ENCODE peak calls at places on chromosomes 13 and 19, in four cellular contexts. R, S, O and H are unnamed samples.

GRCh38 chr13:30872195-30872594 is 33.9 kb upstream of the MEDAG start:
- DNase-seq in R (no peak), S (no peak), O (no peak), H (no peak)

GRCh38 chr13:92566767-92567166 is 659.8 kb upstream of the GPC6 start:
- DNase-seq in R (no peak), S (no peak), O (no peak), H (no peak)

GRCh38 chr13:105573134-105573533 is 962.3 kb downstream of the EFNB2 start:
- DNase-seq in R (no peak), S (no peak), O (no peak), H (no peak)

GRCh38 chr13:47287291-47287751 is 390.5 kb upstream of the HTR2A start:
- DNase-seq in R (no peak), S (no peak), O (no peak), H (no peak)

GRCh38 chr13:25432686-25433085 is 60.9 kb downstream of the ATP8A2 start:
- DNase-seq in R (no peak), S (no peak), O (no peak), H (no peak)

GRCh38 chr13:112444001-112444311 is 67.8 kb downstream of the SPACA7 start:
- DNase-seq in R (peak; percentile 62), S (peak; percentile 62), O (no peak), H (peak; percentile 47)

GRCh38 chr19:31232871-31233270 is 116.4 kb downstream of the TSHZ3 start:
- DNase-seq in R (no peak), S (peak; percentile 88), O (no peak), H (no peak)

GRCh38 chr19:43799502-43800142 is 2.6 kb downstream of the LYPD5 start:
- DNase-seq in R (no peak), S (no peak), O (no peak), H (no peak)

GRCh38 chr13:52454459-52454824 is 836 bp upstream of the CKAP2 start:
- DNase-seq in R (peak; percentile 27), S (no peak), O (no peak), H (no peak)

GRCh38 chr19:6891761-6892385 is 4.5 kb downstream of the ADGRE1 start:
- DNase-seq in R (no peak), S (no peak), O (no peak), H (no peak)

GRCh38 chr19:18507021-18507726 is 14.7 kb downstream of the ELL start:
- DNase-seq in R (no peak), S (no peak), O (no peak), H (peak; percentile 43)

GRCh38 chr13:102598061-102598460 is 1.3 kb downstream of the TPP2 start:
- DNase-seq in R (no peak), S (no peak), O (no peak), H (no peak)

GRCh38 chr19:35715981-35716734 is 1.6 kb upstream of the KMT2B start:
- DNase-seq in R (peak; percentile 60), S (no peak), O (peak; percentile 70), H (peak; percentile 55)

GRCh38 chr19:29775575-29775900 is 36.3 kb upstream of the CCNE1 start:
- DNase-seq in R (no peak), S (no peak), O (no peak), H (no peak)

GRCh38 chr13:93079294-93079693 is 147.3 kb upstream of the GPC6 start:
- DNase-seq in R (no peak), S (peak; percentile 68), O (no peak), H (peak; percentile 9)

GRCh38 chr13:66553391-66553790 is 676.7 kb downstream of the PCDH9 start:
- DNase-seq in R (no peak), S (peak; percentile 15), O (no peak), H (no peak)

GRCh38 chr13:111900390-111901180 is 166.4 kb upstream of the SOX1 start:
- DNase-seq in R (peak; percentile 19), S (no peak), O (peak; percentile 38), H (peak; percentile 62)

GRCh38 chr19:2561895-2562294 is 86.0 kb downstream of the GADD45B start:
- DNase-seq in R (no peak), S (no peak), O (no peak), H (no peak)

GRCh38 chr19:44891016-44891882 is at the start of gene TOMM40:
- DNase-seq in R (no peak), S (no peak), O (no peak), H (peak; percentile 42)

GRCh38 chr13:46129124-46129523 is 24.3 kb upstream of the CPB2 start:
- DNase-seq in R (no peak), S (no peak), O (no peak), H (no peak)

GRCh38 chr19:45439569-45440258 is 16.0 kb upstream of the ERCC1 start:
- DNase-seq in R (peak; percentile 78), S (peak; percentile 82), O (peak; percentile 75), H (peak; percentile 84)

GRCh38 chr13:50006426-50007135 is 8.7 kb upstream of the KCNRG start:
- DNase-seq in R (no peak), S (peak; percentile 75), O (no peak), H (no peak)

GRCh38 chr13:30818323-30818960 is 83.1 kb downstream of the ALOX5AP start:
- DNase-seq in R (no peak), S (peak; percentile 97), O (no peak), H (no peak)

GRCh38 chr13:51585696-51586095 is 1.4 kb downstream of the WDFY2 start:
- DNase-seq in R (no peak), S (peak; percentile 25), O (no peak), H (no peak)

GRCh38 chr13:46079770-46080169 is 25.1 kb downstream of the CPB2 start:
- DNase-seq in R (no peak), S (no peak), O (no peak), H (no peak)

GRCh38 chr13:67148219-67148583 is 81.9 kb downstream of the PCDH9 start:
- DNase-seq in R (no peak), S (peak; percentile 52), O (no peak), H (no peak)

GRCh38 chr19:55319786-55320185 is 5.4 kb downstream of the TMEM150B start:
- DNase-seq in R (peak; percentile 11), S (peak; percentile 79), O (no peak), H (peak; percentile 43)
- H3K4me3 ChIP-seq in R (no peak overlapping the region), S (no peak overlapping the region), O (no peak overlapping the region), H (no peak overlapping the region)

GRCh38 chr19:50488795-50489194 is 12.1 kb upstream of the GARIN5A start:
- DNase-seq in R (no peak), S (no peak), O (no peak), H (no peak)
- H3K27me3 ChIP-seq in R (no peaks in the 10 kb centered on the region), S (no peaks in the 10 kb centered on the region), O (peaks cover 3% of the 10 kb centered on the region), H (peaks cover 46% of the 10 kb centered on the region)

GRCh38 chr13:73696713-73697112 is 437.5 kb downstream of the KLF12 start:
- DNase-seq in R (no peak), S (no peak), O (no peak), H (no peak)

GRCh38 chr13:73693215-73693614 is 441.0 kb downstream of the KLF12 start:
- DNase-seq in R (no peak), S (no peak), O (no peak), H (no peak)

GRCh38 chr13:73695325-73695724 is 438.9 kb downstream of the KLF12 start:
- DNase-seq in R (no peak), S (no peak), O (no peak), H (no peak)

GRCh38 chr13:73698859-73699258 is 435.3 kb downstream of the KLF12 start:
- DNase-seq in R (no peak), S (no peak), O (no peak), H (no peak)

GRCh38 chr13:73697166-73697565 is 437.0 kb downstream of the KLF12 start:
- DNase-seq in R (no peak), S (no peak), O (no peak), H (no peak)
- H3K36me3 ChIP-seq in R (no peaks in the 10 kb centered on the region), S (peaks cover 8% of the 10 kb centered on the region), O (no peaks in the 10 kb centered on the region), H (no peaks in the 10 kb centered on the region)

GRCh38 chr19:409515-410242 is 732 bp upstream of the C2CD4C start:
- DNase-seq in R (no peak), S (no peak), O (peak; percentile 43), H (no peak)
- H3K4me3 ChIP-seq in R (no peak overlapping the region), S (peak overlapping the region; percentile 81), O (peak overlapping the region; percentile 41), H (no peak overlapping the region)

GRCh38 chr13:110576736-110577476 is 15.4 kb upstream of the RAB20 start:
- DNase-seq in R (peak; percentile 48), S (no peak), O (no peak), H (peak; percentile 26)
- H3K27me3 ChIP-seq in R (no peaks in the 10 kb centered on the region), S (no peaks in the 10 kb centered on the region), O (no peaks in the 10 kb centered on the region), H (peaks cover 14% of the 10 kb centered on the region)

GRCh38 chr19:41308450-41309224 is 1.3 kb upstream of the CCDC97 start:
- DNase-seq in R (peak; percentile 94), S (peak; percentile 94), O (peak; percentile 97), H (peak; percentile 81)
- H3K36me3 ChIP-seq in R (peaks cover 42% of the 10 kb centered on the region), S (peaks cover 46% of the 10 kb centered on the region), O (peaks cover 24% of the 10 kb centered on the region), H (peaks cover 69% of the 10 kb centered on the region)

GRCh38 chr19:16142032-16142580 is 1.4 kb upstream of the HSH2D start:
- DNase-seq in R (no peak), S (no peak), O (no peak), H (no peak)

GRCh38 chr19:16148443-16149045 is 5.1 kb downstream of the HSH2D start:
- DNase-seq in R (no peak), S (no peak), O (no peak), H (no peak)

GRCh38 chr19:16144216-16144581 is 714 bp downstream of the HSH2D start:
- DNase-seq in R (no peak), S (no peak), O (no peak), H (no peak)

GRCh38 chr19:16143399-16144215 is at the start of gene HSH2D:
- DNase-seq in R (peak; percentile 79), S (no peak), O (peak; percentile 60), H (no peak)

GRCh38 chr19:16146112-16146511 is 2.6 kb downstream of the HSH2D start:
- DNase-seq in R (no peak), S (no peak), O (no peak), H (no peak)
- H3K4me3 ChIP-seq in R (no peak overlapping the region), S (no peak overlapping the region), O (no peak overlapping the region), H (no peak overlapping the region)

GRCh38 chr19:48498922-48499321 is 12.7 kb downstream of the LMTK3 start:
- DNase-seq in R (no peak), S (no peak), O (no peak), H (no peak)
- H3K27me3 ChIP-seq in R (no peaks in the 10 kb centered on the region), S (no peaks in the 10 kb centered on the region), O (peaks cover 21% of the 10 kb centered on the region), H (peaks cover 37% of the 10 kb centered on the region)

DNA sequence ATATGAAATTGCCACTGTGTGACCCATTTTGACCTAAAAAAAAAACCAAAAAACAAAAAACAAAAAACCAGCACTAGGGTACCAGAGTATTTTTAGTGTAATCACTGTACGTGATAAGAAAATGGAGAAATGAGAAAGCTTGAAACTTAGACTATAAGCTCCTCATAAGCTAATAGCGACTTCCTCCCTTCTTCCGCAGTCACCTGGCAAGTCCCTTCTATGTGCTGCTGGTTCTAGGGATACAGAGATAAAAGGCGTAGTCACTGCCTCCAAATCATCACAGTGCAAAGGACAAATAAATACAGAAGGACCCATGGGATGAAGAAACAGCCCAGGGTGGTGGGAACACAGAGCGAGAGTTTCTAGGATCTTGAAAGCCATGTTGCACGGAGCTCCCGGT is 190.3 kb downstream of the TM9SF2 start:
- DNase-seq in R (no peak), S (no peak), O (no peak), H (no peak)
- H3K36me3 ChIP-seq in R (no peaks in the 10 kb centered on the region), S (no peaks in the 10 kb centered on the region), O (no peaks in the 10 kb centered on the region), H (no peaks in the 10 kb centered on the region)

DNA sequence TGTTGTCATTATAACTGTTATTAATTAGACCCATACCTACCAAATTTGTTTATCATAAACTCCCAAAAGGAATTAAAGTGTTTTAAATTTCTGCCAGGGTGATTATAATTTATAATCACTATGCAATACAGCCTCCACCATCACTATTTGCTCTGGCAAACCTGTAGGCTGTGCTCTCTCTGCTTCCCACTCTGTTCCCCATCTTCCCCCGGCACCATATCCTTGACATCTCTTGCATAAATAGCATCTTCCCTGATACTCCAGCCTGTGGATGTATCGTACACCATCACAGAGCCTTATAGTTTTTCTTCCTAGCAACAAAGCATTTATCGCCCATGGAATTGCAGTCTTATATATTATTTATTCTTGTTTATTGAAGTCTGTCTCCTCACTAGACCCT is 181.5 kb upstream of the TSC22D1 start:
- DNase-seq in R (no peak), S (no peak), O (no peak), H (no peak)
- H3K4me3 ChIP-seq in R (no peak overlapping the region), S (no peak overlapping the region), O (no peak overlapping the region), H (no peak overlapping the region)